ENCODE peak calls at places on chromosomes 16 and 17, in eight cellular contexts. One of them, this sample, is unnamed.
A peak's percentile ranks its signal among the peaks of the same experiment; 100 is the strongest.

GRCh38 chr16:24858219-24859041 is 12.7 kb downstream of the SLC5A11 start:
- DNase-seq in stimulated activated CD4-positive, alpha-beta T cell treated with anti-CD3 and anti-CD28 coated beads, Interleukin-2, amount 100 ng/mL, for 48 hours: peak; percentile 57
- DNase-seq in neural progenitor cell: peak; percentile 87
- DNase-seq in pons: peak; percentile 50
- DNase-seq in HTR-8/SVneo: peak; percentile 67
- DNase-seq in GDM1: peak; percentile 21
- DNase-seq in fibroblast of mammary gland: peak; percentile 52
- DNase-seq in stomach: peak; percentile 39
- DNase-seq in this sample: peak; percentile 91

GRCh38 chr17:59845595-59846390 is 47.0 kb downstream of the TUBD1 start:
- DNase-seq in fibroblast of mammary gland: peak; percentile 91
- DNase-seq in stomach: peak; percentile 73
- DNase-seq in stimulated activated CD4-positive, alpha-beta T cell treated with anti-CD3 and anti-CD28 coated beads, Interleukin-2, amount 100 ng/mL, for 48 hours: no peak
- DNase-seq in HTR-8/SVneo: no peak
- DNase-seq in neural progenitor cell: no peak
- DNase-seq in GDM1: no peak
- DNase-seq in pons: no peak
- DNase-seq in this sample: no peak

GRCh38 chr17:75589017-75589918 is 1.7 kb downstream of the MYO15B start:
- DNase-seq in stomach: peak; percentile 96
- DNase-seq in neural progenitor cell: peak; percentile 99
- DNase-seq in pons: peak; percentile 78
- DNase-seq in HTR-8/SVneo: peak; percentile 98
- DNase-seq in stimulated activated CD4-positive, alpha-beta T cell treated with anti-CD3 and anti-CD28 coated beads, Interleukin-2, amount 100 ng/mL, for 48 hours: peak; percentile 99
- DNase-seq in GDM1: peak; percentile 90
- DNase-seq in fibroblast of mammary gland: peak; percentile 56
- DNase-seq in this sample: peak; percentile 100

GRCh38 chr17:70171159-70171558 is 1.8 kb downstream of the KCNJ2 start:
- DNase-seq in stimulated activated CD4-positive, alpha-beta T cell treated with anti-CD3 and anti-CD28 coated beads, Interleukin-2, amount 100 ng/mL, for 48 hours: no peak
- DNase-seq in fibroblast of mammary gland: no peak
- DNase-seq in stomach: no peak
- DNase-seq in neural progenitor cell: no peak
- DNase-seq in HTR-8/SVneo: no peak
- DNase-seq in GDM1: no peak
- DNase-seq in pons: peak; percentile 82
- DNase-seq in this sample: no peak

GRCh38 chr16:590165-590874 is 454 bp downstream of the RAB40C start:
- DNase-seq in stimulated activated CD4-positive, alpha-beta T cell treated with anti-CD3 and anti-CD28 coated beads, Interleukin-2, amount 100 ng/mL, for 48 hours: no peak
- DNase-seq in GDM1: no peak
- DNase-seq in pons: no peak
- DNase-seq in HTR-8/SVneo: no peak
- DNase-seq in stomach: peak; percentile 50
- DNase-seq in fibroblast of mammary gland: peak; percentile 31
- DNase-seq in neural progenitor cell: peak; percentile 64
- DNase-seq in this sample: no peak

GRCh38 chr17:77824102-77824779 is 134.3 kb upstream of the TNRC6C start:
- DNase-seq in stomach: no peak
- DNase-seq in neural progenitor cell: no peak
- DNase-seq in pons: no peak
- DNase-seq in HTR-8/SVneo: no peak
- DNase-seq in GDM1: no peak
- DNase-seq in stimulated activated CD4-positive, alpha-beta T cell treated with anti-CD3 and anti-CD28 coated beads, Interleukin-2, amount 100 ng/mL, for 48 hours: no peak
- DNase-seq in fibroblast of mammary gland: no peak
- DNase-seq in this sample: no peak

GRCh38 chr16:88920618-88921602 is 54.5 kb upstream of the PABPN1L start:
- DNase-seq in GDM1: peak; percentile 30
- DNase-seq in neural progenitor cell: no peak
- DNase-seq in pons: no peak
- DNase-seq in stomach: peak; percentile 58
- DNase-seq in stimulated activated CD4-positive, alpha-beta T cell treated with anti-CD3 and anti-CD28 coated beads, Interleukin-2, amount 100 ng/mL, for 48 hours: no peak
- DNase-seq in HTR-8/SVneo: no peak
- DNase-seq in fibroblast of mammary gland: peak; percentile 73
- DNase-seq in this sample: no peak

GRCh38 chr17:28379814-28380571 is 8.5 kb downstream of the SARM1 start:
- DNase-seq in stomach: no peak
- DNase-seq in fibroblast of mammary gland: peak; percentile 49
- DNase-seq in HTR-8/SVneo: peak; percentile 88
- DNase-seq in GDM1: no peak
- DNase-seq in neural progenitor cell: no peak
- DNase-seq in pons: no peak
- DNase-seq in stimulated activated CD4-positive, alpha-beta T cell treated with anti-CD3 and anti-CD28 coated beads, Interleukin-2, amount 100 ng/mL, for 48 hours: no peak
- DNase-seq in this sample: no peak

GRCh38 chr17:33875973-33876372 is 379.1 kb upstream of the CCL2 start:
- DNase-seq in stomach: no peak
- DNase-seq in GDM1: no peak
- DNase-seq in stimulated activated CD4-positive, alpha-beta T cell treated with anti-CD3 and anti-CD28 coated beads, Interleukin-2, amount 100 ng/mL, for 48 hours: no peak
- DNase-seq in HTR-8/SVneo: no peak
- DNase-seq in neural progenitor cell: no peak
- DNase-seq in pons: no peak
- DNase-seq in fibroblast of mammary gland: no peak
- DNase-seq in this sample: no peak

GRCh38 chr17:51164911-51165679 is 1.1 kb upstream of the NME2 start:
- DNase-seq in pons: no peak
- DNase-seq in HTR-8/SVneo: no peak
- DNase-seq in stomach: no peak
- DNase-seq in neural progenitor cell: peak; percentile 50
- DNase-seq in GDM1: no peak
- DNase-seq in stimulated activated CD4-positive, alpha-beta T cell treated with anti-CD3 and anti-CD28 coated beads, Interleukin-2, amount 100 ng/mL, for 48 hours: no peak
- DNase-seq in fibroblast of mammary gland: no peak
- DNase-seq in this sample: peak; percentile 33

GRCh38 chr17:75720656-75721462 is at the start of gene ITGB4:
- DNase-seq in neural progenitor cell: peak; percentile 80
- DNase-seq in stimulated activated CD4-positive, alpha-beta T cell treated with anti-CD3 and anti-CD28 coated beads, Interleukin-2, amount 100 ng/mL, for 48 hours: peak; percentile 13
- DNase-seq in HTR-8/SVneo: peak; percentile 82
- DNase-seq in GDM1: no peak
- DNase-seq in stomach: peak; percentile 91
- DNase-seq in pons: no peak
- DNase-seq in fibroblast of mammary gland: no peak
- DNase-seq in this sample: peak; percentile 66

GRCh38 chr17:50151937-50152547 is 1.6 kb upstream of the PPP1R9B start:
- DNase-seq in stomach: peak; percentile 83
- DNase-seq in fibroblast of mammary gland: peak; percentile 86
- DNase-seq in HTR-8/SVneo: peak; percentile 96
- DNase-seq in GDM1: peak; percentile 83
- DNase-seq in pons: peak; percentile 95
- DNase-seq in stimulated activated CD4-positive, alpha-beta T cell treated with anti-CD3 and anti-CD28 coated beads, Interleukin-2, amount 100 ng/mL, for 48 hours: no peak
- DNase-seq in neural progenitor cell: peak; percentile 92
- DNase-seq in this sample: peak; percentile 69

GRCh38 chr17:81566461-81567126 is 14.4 kb upstream of the FAAP100 start:
- DNase-seq in HTR-8/SVneo: peak; percentile 85
- DNase-seq in pons: peak; percentile 49
- DNase-seq in fibroblast of mammary gland: peak; percentile 90
- DNase-seq in stimulated activated CD4-positive, alpha-beta T cell treated with anti-CD3 and anti-CD28 coated beads, Interleukin-2, amount 100 ng/mL, for 48 hours: no peak
- DNase-seq in stomach: peak; percentile 84
- DNase-seq in GDM1: peak; percentile 70
- DNase-seq in neural progenitor cell: no peak
- DNase-seq in this sample: no peak

GRCh38 chr16:24088767-24089166 is 167.4 kb upstream of the CACNG3 start:
- DNase-seq in stimulated activated CD4-positive, alpha-beta T cell treated with anti-CD3 and anti-CD28 coated beads, Interleukin-2, amount 100 ng/mL, for 48 hours: no peak
- DNase-seq in neural progenitor cell: no peak
- DNase-seq in fibroblast of mammary gland: no peak
- DNase-seq in GDM1: no peak
- DNase-seq in pons: no peak
- DNase-seq in HTR-8/SVneo: no peak
- DNase-seq in stomach: no peak
- DNase-seq in this sample: peak; percentile 17

GRCh38 chr17:29399634-29400033 is 9.5 kb downstream of the TAOK1 start:
- DNase-seq in HTR-8/SVneo: no peak
- DNase-seq in stimulated activated CD4-positive, alpha-beta T cell treated with anti-CD3 and anti-CD28 coated beads, Interleukin-2, amount 100 ng/mL, for 48 hours: no peak
- DNase-seq in pons: no peak
- DNase-seq in stomach: no peak
- DNase-seq in GDM1: no peak
- DNase-seq in neural progenitor cell: no peak
- DNase-seq in fibroblast of mammary gland: no peak
- DNase-seq in this sample: no peak

GRCh38 chr16:29821663-29822115 is 1.4 kb downstream of the MVP start:
- DNase-seq in fibroblast of mammary gland: peak; percentile 87
- DNase-seq in neural progenitor cell: no peak
- DNase-seq in stomach: peak; percentile 40
- DNase-seq in GDM1: no peak
- DNase-seq in stimulated activated CD4-positive, alpha-beta T cell treated with anti-CD3 and anti-CD28 coated beads, Interleukin-2, amount 100 ng/mL, for 48 hours: no peak
- DNase-seq in HTR-8/SVneo: no peak
- DNase-seq in pons: no peak
- DNase-seq in this sample: no peak

GRCh38 chr17:55770220-55770870 is 19.5 kb downstream of the PCTP start:
- DNase-seq in fibroblast of mammary gland: peak; percentile 89
- DNase-seq in stomach: no peak
- DNase-seq in GDM1: no peak
- DNase-seq in pons: peak; percentile 54
- DNase-seq in neural progenitor cell: peak; percentile 65
- DNase-seq in HTR-8/SVneo: peak; percentile 79
- DNase-seq in stimulated activated CD4-positive, alpha-beta T cell treated with anti-CD3 and anti-CD28 coated beads, Interleukin-2, amount 100 ng/mL, for 48 hours: no peak
- DNase-seq in this sample: peak; percentile 14

GRCh38 chr16:80852261-80852872 is 48.0 kb upstream of the CDYL2 start:
- DNase-seq in neural progenitor cell: peak; percentile 48
- DNase-seq in fibroblast of mammary gland: peak; percentile 38
- DNase-seq in pons: no peak
- DNase-seq in stimulated activated CD4-positive, alpha-beta T cell treated with anti-CD3 and anti-CD28 coated beads, Interleukin-2, amount 100 ng/mL, for 48 hours: peak; percentile 6
- DNase-seq in HTR-8/SVneo: peak; percentile 23
- DNase-seq in stomach: no peak
- DNase-seq in GDM1: no peak
- DNase-seq in this sample: peak; percentile 21

GRCh38 chr17:37283414-37283961 is 92.3 kb upstream of the C17orf78 start:
- DNase-seq in fibroblast of mammary gland: no peak
- DNase-seq in GDM1: no peak
- DNase-seq in HTR-8/SVneo: no peak
- DNase-seq in stimulated activated CD4-positive, alpha-beta T cell treated with anti-CD3 and anti-CD28 coated beads, Interleukin-2, amount 100 ng/mL, for 48 hours: no peak
- DNase-seq in stomach: no peak
- DNase-seq in pons: no peak
- DNase-seq in neural progenitor cell: no peak
- DNase-seq in this sample: no peak

GRCh38 chr17:47822785-47823184 is 1.2 kb upstream of the OSBPL7 start:
- DNase-seq in fibroblast of mammary gland: no peak
- DNase-seq in HTR-8/SVneo: no peak
- DNase-seq in pons: no peak
- DNase-seq in stimulated activated CD4-positive, alpha-beta T cell treated with anti-CD3 and anti-CD28 coated beads, Interleukin-2, amount 100 ng/mL, for 48 hours: no peak
- DNase-seq in stomach: no peak
- DNase-seq in neural progenitor cell: no peak
- DNase-seq in GDM1: no peak
- DNase-seq in this sample: no peak

GRCh38 chr17:68957944-68958343 is 2.8 kb upstream of the ABCA8 start:
- DNase-seq in pons: no peak
- DNase-seq in stomach: no peak
- DNase-seq in fibroblast of mammary gland: no peak
- DNase-seq in GDM1: no peak
- DNase-seq in HTR-8/SVneo: no peak
- DNase-seq in neural progenitor cell: no peak
- DNase-seq in stimulated activated CD4-positive, alpha-beta T cell treated with anti-CD3 and anti-CD28 coated beads, Interleukin-2, amount 100 ng/mL, for 48 hours: no peak
- DNase-seq in this sample: no peak

GRCh38 chr16:77431131-77431670 is 3.6 kb downstream of the ADAMTS18 start:
- DNase-seq in pons: peak; percentile 62
- DNase-seq in neural progenitor cell: no peak
- DNase-seq in stimulated activated CD4-positive, alpha-beta T cell treated with anti-CD3 and anti-CD28 coated beads, Interleukin-2, amount 100 ng/mL, for 48 hours: no peak
- DNase-seq in fibroblast of mammary gland: no peak
- DNase-seq in stomach: no peak
- DNase-seq in GDM1: no peak
- DNase-seq in HTR-8/SVneo: no peak
- DNase-seq in this sample: no peak

GRCh38 chr16:53541326-53541725 is 38.3 kb upstream of the AKTIP start:
- DNase-seq in pons: no peak
- DNase-seq in HTR-8/SVneo: no peak
- DNase-seq in stimulated activated CD4-positive, alpha-beta T cell treated with anti-CD3 and anti-CD28 coated beads, Interleukin-2, amount 100 ng/mL, for 48 hours: no peak
- DNase-seq in GDM1: no peak
- DNase-seq in fibroblast of mammary gland: peak; percentile 90
- DNase-seq in neural progenitor cell: no peak
- DNase-seq in stomach: no peak
- DNase-seq in this sample: no peak

GRCh38 chr16:68732068-68732680 is 4.9 kb upstream of the CDH1 start:
- DNase-seq in pons: no peak
- DNase-seq in HTR-8/SVneo: peak; percentile 75
- DNase-seq in GDM1: no peak
- DNase-seq in stimulated activated CD4-positive, alpha-beta T cell treated with anti-CD3 and anti-CD28 coated beads, Interleukin-2, amount 100 ng/mL, for 48 hours: no peak
- DNase-seq in fibroblast of mammary gland: no peak
- DNase-seq in stomach: peak; percentile 93
- DNase-seq in neural progenitor cell: peak; percentile 30
- DNase-seq in this sample: no peak

GRCh38 chr17:55580596-55581133 is 69.4 kb upstream of the SMIM36 start:
- DNase-seq in GDM1: no peak
- DNase-seq in neural progenitor cell: no peak
- DNase-seq in stimulated activated CD4-positive, alpha-beta T cell treated with anti-CD3 and anti-CD28 coated beads, Interleukin-2, amount 100 ng/mL, for 48 hours: no peak
- DNase-seq in stomach: no peak
- DNase-seq in pons: no peak
- DNase-seq in fibroblast of mammary gland: no peak
- DNase-seq in HTR-8/SVneo: no peak
- DNase-seq in this sample: no peak

GRCh38 chr17:1197379-1197778 is 17.6 kb upstream of the ABR start:
- DNase-seq in stimulated activated CD4-positive, alpha-beta T cell treated with anti-CD3 and anti-CD28 coated beads, Interleukin-2, amount 100 ng/mL, for 48 hours: no peak
- DNase-seq in HTR-8/SVneo: no peak
- DNase-seq in stomach: no peak
- DNase-seq in pons: peak; percentile 86
- DNase-seq in fibroblast of mammary gland: peak; percentile 59
- DNase-seq in GDM1: peak; percentile 73
- DNase-seq in neural progenitor cell: no peak
- DNase-seq in this sample: no peak

GRCh38 chr17:81502471-81503017 is 10.1 kb downstream of the ACTG1 start:
- DNase-seq in stomach: no peak
- DNase-seq in pons: no peak
- DNase-seq in neural progenitor cell: no peak
- DNase-seq in stimulated activated CD4-positive, alpha-beta T cell treated with anti-CD3 and anti-CD28 coated beads, Interleukin-2, amount 100 ng/mL, for 48 hours: no peak
- DNase-seq in HTR-8/SVneo: no peak
- DNase-seq in fibroblast of mammary gland: no peak
- DNase-seq in GDM1: no peak
- DNase-seq in this sample: no peak

GRCh38 chr16:14509675-14510132 is 120.4 kb downstream of the PARN start:
- DNase-seq in stimulated activated CD4-positive, alpha-beta T cell treated with anti-CD3 and anti-CD28 coated beads, Interleukin-2, amount 100 ng/mL, for 48 hours: no peak
- DNase-seq in stomach: no peak
- DNase-seq in HTR-8/SVneo: no peak
- DNase-seq in pons: no peak
- DNase-seq in GDM1: no peak
- DNase-seq in neural progenitor cell: peak; percentile 50
- DNase-seq in fibroblast of mammary gland: peak; percentile 57
- DNase-seq in this sample: no peak

GRCh38 chr16:1613240-1613639 is 1.1 kb downstream of the CRAMP1 start:
- DNase-seq in GDM1: no peak
- DNase-seq in fibroblast of mammary gland: no peak
- DNase-seq in stimulated activated CD4-positive, alpha-beta T cell treated with anti-CD3 and anti-CD28 coated beads, Interleukin-2, amount 100 ng/mL, for 48 hours: no peak
- DNase-seq in neural progenitor cell: peak; percentile 30
- DNase-seq in stomach: no peak
- DNase-seq in pons: no peak
- DNase-seq in HTR-8/SVneo: peak; percentile 12
- DNase-seq in this sample: peak; percentile 20